ENCODE peak calls at places on chromosomes 7 and 10, in nine cellular contexts. Y is lower lobe of right lung; R is COLO829; U is stimulated activated CD4-positive, alpha-beta T cell treated with anti-CD3 and anti-CD28 coated beads, Interleukin-15, amount 100 ng/mL, for 24 hours; C is HS-27A; N is WTC11; T is EL; B is GM13977; H is HT1080. F is an unnamed sample.

GRCh38 chr7:34066968-34067367 is 161.6 kb downstream of the BMPER start:
- DNase-seq in N (no peak), B (no peak), U (no peak), T (no peak), C (no peak), Y (no peak), H (peak; percentile 58), R (no peak), F (no peak)

GRCh38 chr7:158009886-158010285 is 577.7 kb downstream of the PTPRN2 start:
- DNase-seq in C (no peak), B (no peak), H (no peak), Y (no peak), U (no peak), N (no peak), T (no peak), R (no peak), F (no peak)

GRCh38 chr10:32981760-32982159 is 23.7 kb upstream of the ITGB1 start:
- DNase-seq in Y (no peak), H (peak; percentile 63), C (no peak), T (peak; percentile 55), R (no peak), B (no peak), N (no peak), U (no peak), F (peak; percentile 37)

GRCh38 chr7:154903083-154903731 is 99.7 kb downstream of the PAXIP1 start:
- DNase-seq in T (no peak), R (no peak), U (no peak), H (no peak), Y (no peak), N (no peak), B (no peak), C (no peak), F (no peak)

GRCh38 chr7:40826419-40827216 is 691.8 kb downstream of the SUGCT start:
- DNase-seq in Y (no peak), T (peak; percentile 77), U (no peak), B (no peak), H (no peak), C (no peak), N (no peak), R (no peak), F (no peak)

GRCh38 chr10:10520391-10521385 is 497.0 kb upstream of the CELF2 start:
- DNase-seq in R (no peak), H (no peak), N (no peak), T (no peak), Y (no peak), U (peak; percentile 14), B (peak; percentile 50), C (no peak), F (peak; percentile 87)

GRCh38 chr7:137084607-137085380 is 216.3 kb downstream of the CHRM2 start:
- DNase-seq in B (no peak), C (no peak), H (no peak), T (peak; percentile 18), N (no peak), R (no peak), U (no peak), Y (no peak), F (no peak)

GRCh38 chr10:4034907-4035581 is 250.0 kb upstream of the KLF6 start:
- DNase-seq in C (no peak), N (no peak), H (no peak), B (no peak), R (no peak), Y (no peak), U (peak; percentile 35), T (peak; percentile 55), F (no peak)

GRCh38 chr7:152382244-152382643 is 53.6 kb downstream of the KMT2C start:
- DNase-seq in C (no peak), Y (no peak), H (no peak), R (no peak), B (no peak), T (no peak), N (no peak), U (peak; percentile 36), F (no peak)

GRCh38 chr7:113281223-113281622 is 162.9 kb upstream of the SMIM30 start:
- DNase-seq in R (no peak), T (no peak), N (no peak), H (no peak), B (no peak), C (no peak), Y (no peak), U (no peak), F (no peak)

GRCh38 chr10:62335326-62335725 is 38.8 kb upstream of the ZNF365 start:
- DNase-seq in C (no peak), R (peak; percentile 9), Y (no peak), N (no peak), B (no peak), U (no peak), T (peak; percentile 23), H (peak; percentile 59), F (no peak)

GRCh38 chr7:85239114-85239513 is 52.3 kb upstream of the SEMA3D start:
- DNase-seq in H (no peak), B (no peak), U (no peak), T (no peak), C (no peak), Y (no peak), R (no peak), N (no peak), F (no peak)

F was measured in Kasumi-1.